ENCODE peak calls at places on chromosomes 7 and 10, in eight cellular contexts. A, B, X, J, U, Y, Z and H are unnamed samples. For H3K27me3, the result is how much of the 10 kb centered on the place peaks cover.

GRCh38 chr7:73520673-73521635 is 1.1 kb downstream of the BAZ1B start:
- DNase-seq in A (no peak), B (no peak), X (no peak), J (no peak), U (no peak), Y (peak), Z (peak), H (no peak)

GRCh38 chr7:47786557-47787248 is 161.6 kb downstream of the PKD1L1 start:
- DNase-seq in A (peak), B (peak), X (peak), J (peak), U (peak), Y (peak), Z (no peak), H (no peak)

GRCh38 chr7:121279822-121280221 is 49.0 kb upstream of the WNT16 start:
- DNase-seq in A (no peak), B (no peak), X (no peak), J (no peak), U (no peak), Y (no peak), Z (no peak), H (no peak)

GRCh38 chr7:1961776-1962276 is 270.9 kb downstream of the MAD1L1 start:
- DNase-seq in A (no peak), B (peak), X (no peak), J (no peak), U (no peak), Y (no peak), Z (peak), H (no peak)

GRCh38 chr7:134645478-134645877 is 1.2 kb upstream of the BPGM start:
- DNase-seq in A (no peak), B (no peak), X (no peak), J (no peak), U (no peak), Y (no peak), Z (no peak), H (no peak)

GRCh38 chr7:41709621-41710020 is 6.7 kb upstream of the INHBA start:
- DNase-seq in A (no peak), B (peak), X (no peak), J (no peak), U (no peak), Y (no peak), Z (no peak), H (no peak)

GRCh38 chr7:1986366-1987083 is 246.2 kb downstream of the MAD1L1 start:
- DNase-seq in A (peak), B (no peak), X (no peak), J (no peak), U (no peak), Y (no peak), Z (peak), H (no peak)

GRCh38 chr7:66929170-66929569 is 8.1 kb downstream of the TMEM248 start:
- DNase-seq in A (no peak), B (no peak), X (no peak), J (no peak), U (no peak), Y (no peak), Z (no peak), H (no peak)

GRCh38 chr10:33223326-33224014 is 111.0 kb downstream of the NRP1 start:
- DNase-seq in A (no peak), B (no peak), X (no peak), J (no peak), U (no peak), Y (no peak), Z (no peak), H (no peak)

GRCh38 chr10:79090134-79090803 is 21.5 kb downstream of the ZMIZ1 start:
- DNase-seq in A (peak), B (no peak), X (no peak), J (no peak), U (no peak), Y (no peak), Z (no peak), H (no peak)

GRCh38 chr7:97844036-97844435 is 28.2 kb downstream of the ASNS start:
- DNase-seq in A (no peak), B (no peak), X (no peak), J (no peak), U (no peak), Y (no peak), Z (no peak), H (no peak)

GRCh38 chr10:80154978-80155695 is 22.6 kb downstream of the PLAC9 start:
- DNase-seq in A (no peak), B (peak), X (no peak), J (no peak), U (peak), Y (no peak), Z (no peak), H (no peak)

GRCh38 chr10:92640110-92640509 is 47.2 kb downstream of the KIF11 start:
- DNase-seq in A (no peak), B (peak), X (no peak), J (no peak), U (no peak), Y (no peak), Z (no peak), H (no peak)

GRCh38 chr10:3873728-3874461 is 88.9 kb upstream of the KLF6 start:
- DNase-seq in A (no peak), B (peak), X (no peak), J (no peak), U (no peak), Y (peak), Z (peak), H (no peak)

GRCh38 chr10:80714566-80714965 is 176.9 kb downstream of the SH2D4B start:
- DNase-seq in A (no peak), B (no peak), X (no peak), J (no peak), U (no peak), Y (no peak), Z (no peak), H (no peak)

DNA sequence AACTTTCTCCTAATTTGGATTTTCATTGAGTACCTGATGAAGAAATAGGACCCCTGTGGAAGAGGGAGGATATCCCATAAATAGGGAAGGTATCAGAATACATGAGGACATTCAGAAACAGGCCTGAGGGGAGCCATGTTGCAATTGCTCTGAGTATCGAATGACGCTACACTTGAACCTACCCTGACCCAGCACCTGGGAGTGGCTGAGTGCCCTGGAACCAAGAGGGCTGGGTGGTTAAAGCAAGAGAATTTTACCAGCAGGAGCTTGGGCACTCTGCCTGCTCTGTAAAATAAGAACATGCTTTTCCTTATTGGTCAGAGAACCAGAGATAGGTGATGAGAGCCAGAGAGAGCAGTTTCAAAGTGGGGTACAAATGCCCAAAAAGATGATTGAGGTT is 7.2 kb downstream of the NEUROD6 start:
- DNase-seq in A (no peak), B (no peak), X (no peak), J (no peak), U (no peak), Y (no peak), Z (no peak), H (no peak)
- H3K27me3 ChIP-seq in A (under half), B (under half), X (under half), J (under half), U (under half), Y (under half), Z (under half), H (under half)

DNA sequence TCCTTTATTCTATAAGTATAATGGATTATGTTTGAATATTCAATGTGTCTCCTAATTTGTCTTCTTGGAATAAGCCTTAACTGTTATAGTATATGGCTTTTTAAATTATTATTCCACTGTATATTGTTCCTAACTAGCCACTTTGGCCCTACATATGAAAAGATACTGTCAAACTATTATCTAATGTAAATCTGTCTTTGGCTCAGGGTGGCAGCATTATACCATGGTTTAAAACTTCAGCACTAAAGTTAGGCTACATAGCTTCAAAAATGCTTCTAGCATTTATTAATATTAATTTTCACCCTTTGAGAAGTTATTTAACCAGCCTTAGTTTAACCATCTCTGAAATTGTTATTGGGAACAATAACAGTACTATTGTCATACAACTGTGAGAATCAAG is 543.1 kb upstream of the MBL2 start:
- DNase-seq in A (no peak), B (peak), X (no peak), J (no peak), U (no peak), Y (peak), Z (no peak), H (no peak)
- H3K4me3 ChIP-seq in A (no peak), B (no peak), X (no peak), J (no peak), U (no peak), Y (no peak), Z (no peak), H (no peak)

DNA sequence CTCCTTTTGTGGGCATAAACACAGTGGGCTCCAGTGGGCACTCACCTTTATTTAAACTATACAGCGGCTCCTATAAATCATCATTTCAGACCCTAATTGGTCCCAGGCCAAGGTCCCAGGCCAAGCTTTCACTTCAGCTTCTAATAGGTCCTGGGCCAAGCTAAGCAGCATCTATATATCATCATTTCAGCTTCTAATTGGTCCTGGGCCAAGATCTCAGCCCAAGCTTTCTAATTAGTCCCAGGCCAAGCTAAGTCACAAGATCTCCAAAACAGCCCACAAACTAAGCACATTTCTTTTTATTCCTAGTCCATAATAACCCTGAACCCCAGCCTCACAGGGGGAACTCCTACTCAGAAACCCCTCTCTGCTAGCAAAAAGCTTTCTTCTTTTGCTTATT is 47.1 kb downstream of the ZNF680 start:
- DNase-seq in A (no peak), B (no peak), X (no peak), J (no peak), U (no peak), Y (no peak), Z (no peak), H (no peak)
- H3K27ac ChIP-seq in A (no peak), B (no peak), X (no peak), J (no peak), U (no peak), Y (no peak), Z (no peak), H (no peak)

GRCh38 chr7:150788474-150789269 is 11.5 kb downstream of the TMEM176B start:
- DNase-seq in A (no peak), B (no peak), X (peak), J (no peak), U (no peak), Y (no peak), Z (no peak), H (no peak)

GRCh38 chr7:150790416-150791075 is 9.6 kb downstream of the TMEM176B start:
- DNase-seq in A (no peak), B (no peak), X (no peak), J (no peak), U (no peak), Y (no peak), Z (no peak), H (no peak)

GRCh38 chr7:150791746-150792452 is 8.3 kb downstream of the TMEM176B start:
- DNase-seq in A (no peak), B (no peak), X (no peak), J (no peak), U (no peak), Y (no peak), Z (no peak), H (no peak)

GRCh38 chr7:150793569-150794238 is 6.5 kb downstream of the TMEM176B start:
- DNase-seq in A (peak), B (no peak), X (no peak), J (no peak), U (no peak), Y (no peak), Z (no peak), H (no peak)

GRCh38 chr7:150791304-150791703 is 8.9 kb downstream of the TMEM176B start:
- DNase-seq in A (no peak), B (no peak), X (no peak), J (no peak), U (no peak), Y (no peak), Z (no peak), H (no peak)
- H3K27me3 ChIP-seq in A (under half), B (under half), X (under half), J (under half), U (under half), Y (under half), Z (under half), H (under half)

DNA sequence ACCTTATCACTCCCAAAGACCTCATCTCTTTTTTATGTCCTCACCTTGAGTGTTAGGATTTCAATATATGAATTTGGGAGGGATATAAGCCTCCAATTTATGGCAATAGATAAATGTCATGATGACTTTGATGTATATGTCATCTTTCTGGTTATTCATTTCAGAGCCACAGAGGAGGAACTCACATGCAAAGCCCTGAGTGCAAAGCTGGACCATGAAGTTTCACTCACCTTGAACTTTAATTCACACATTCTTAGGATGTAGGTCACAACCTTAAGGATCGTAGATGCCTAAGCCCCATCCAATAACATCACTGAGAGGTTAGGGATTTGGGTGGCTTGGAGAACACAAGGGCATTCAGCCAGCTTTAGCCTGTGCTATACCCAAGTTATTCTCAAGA is 81.9 kb upstream of the ZPBP start:
- DNase-seq in A (no peak), B (no peak), X (no peak), J (no peak), U (no peak), Y (no peak), Z (no peak), H (no peak)
- H3K4me3 ChIP-seq in A (no peak), B (no peak), X (no peak), J (no peak), U (no peak), Y (no peak), Z (no peak), H (no peak)

DNA sequence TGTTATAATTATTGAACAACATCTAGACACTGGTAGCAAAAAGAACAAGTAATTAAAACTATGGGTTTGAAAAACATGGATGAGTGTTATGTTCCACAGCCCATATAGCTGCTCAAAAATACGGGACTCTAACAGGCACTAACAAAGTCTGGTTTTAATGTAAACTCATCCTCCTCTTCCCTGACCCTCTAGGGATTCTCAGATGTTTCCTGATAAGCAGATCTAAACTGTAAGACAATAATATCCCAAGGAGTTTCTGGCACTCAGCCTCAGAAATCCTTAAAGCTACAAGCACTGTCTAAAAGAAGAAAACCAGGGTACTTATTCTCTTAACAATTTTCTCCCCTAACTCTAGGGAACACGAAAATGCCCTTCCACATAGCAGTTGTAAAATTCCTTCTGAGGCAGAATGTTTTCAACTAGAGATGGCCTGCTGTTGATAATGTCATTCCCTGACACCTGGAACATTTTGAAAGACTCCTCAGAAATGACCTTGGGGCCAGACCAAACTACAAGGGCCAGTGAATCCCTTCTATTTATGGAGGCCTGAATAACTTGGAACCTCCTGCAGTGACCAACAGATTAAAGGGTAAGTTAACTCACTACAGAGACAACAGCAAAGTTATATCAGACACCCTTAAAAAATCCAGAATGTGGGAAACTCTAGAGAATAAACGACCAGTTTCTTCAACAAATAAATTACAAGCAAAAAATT is 12.7 kb downstream of the DNMBP start:
- DNase-seq in A (no peak), B (no peak), X (no peak), J (no peak), U (no peak), Y (peak), Z (no peak), H (no peak)
- H3K27ac ChIP-seq in A (peak), B (peak), X (no peak), J (no peak), U (no peak), Y (no peak), Z (no peak), H (no peak)

DNA sequence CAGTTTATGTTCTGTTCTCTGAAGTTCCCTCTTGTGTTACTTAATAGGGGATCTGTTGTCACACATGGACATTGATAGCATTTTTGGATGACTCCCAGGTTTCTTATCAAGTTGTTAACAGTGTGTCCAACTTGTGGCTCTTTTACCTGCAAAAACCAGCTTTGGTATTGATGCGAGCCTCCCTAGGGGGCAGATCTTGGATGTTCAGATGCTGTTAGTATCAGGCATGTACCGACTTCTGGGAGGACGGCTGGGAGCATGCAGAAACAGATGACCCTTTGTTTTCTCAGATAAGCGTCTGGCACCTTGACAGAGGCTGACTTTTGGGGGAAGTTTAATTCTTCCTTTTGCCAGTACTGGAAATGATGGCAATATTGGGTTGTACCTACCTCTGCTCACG is 2.2 kb downstream of the PLPP4 start:
- DNase-seq in A (no peak), B (no peak), X (no peak), J (peak), U (no peak), Y (peak), Z (no peak), H (no peak)
- H3K27me3 ChIP-seq in A (under half), B (under half), X (under half), J (under half), U (under half), Y (under half), Z (under half), H (under half)

GRCh38 chr7:19871102-19871501 is 97.7 kb upstream of the TMEM196 start:
- DNase-seq in A (no peak), B (no peak), X (no peak), J (no peak), U (no peak), Y (no peak), Z (no peak), H (no peak)

GRCh38 chr7:19869979-19870378 is 96.6 kb upstream of the TMEM196 start:
- DNase-seq in A (no peak), B (no peak), X (no peak), J (no peak), U (no peak), Y (no peak), Z (no peak), H (no peak)

GRCh38 chr7:19872094-19872493 is 98.7 kb upstream of the TMEM196 start:
- DNase-seq in A (no peak), B (no peak), X (no peak), J (no peak), U (no peak), Y (no peak), Z (no peak), H (no peak)
- H3K4me3 ChIP-seq in A (no peak), B (no peak), X (no peak), J (no peak), U (no peak), Y (no peak), Z (no peak), H (no peak)

GRCh38 chr10:132585732-132586722 is 48.4 kb downstream of the INPP5A start:
- DNase-seq in A (peak), B (no peak), X (peak), J (no peak), U (peak), Y (no peak), Z (no peak), H (no peak)
- H3K27ac ChIP-seq in A (no peak), B (no peak), X (no peak), J (peak), U (no peak), Y (no peak), Z (no peak), H (no peak)

GRCh38 chr10:103557455-103557854 is 64.0 kb downstream of the NEURL1 start:
- DNase-seq in A (no peak), B (no peak), X (no peak), J (no peak), U (no peak), Y (no peak), Z (no peak), H (no peak)
- H3K27me3 ChIP-seq in A (under half), B (under half), X (under half), J (under half), U (under half), Y (under half), Z (under half), H (under half)